ENCODE peak calls at places on chromosomes 6 and 20, in four cellular contexts. V, Q, F and M are unnamed samples.

GRCh38 chr20:19673575-19673974 is 84.5 kb upstream of the RIN2 start:
- DNase-seq in V (no peak), Q (no peak), F (no peak), M (no peak)

GRCh38 chr20:8401491-8401890 is 269.4 kb downstream of the PLCB1 start:
- DNase-seq in V (no peak), Q (no peak), F (no peak), M (peak)

GRCh38 chr6:16684896-16685554 is 76.2 kb downstream of the ATXN1 start:
- DNase-seq in V (peak), Q (no peak), F (no peak), M (peak)

GRCh38 chr6:16437095-16437494 is 198.7 kb downstream of the GMPR start:
- DNase-seq in V (no peak), Q (no peak), F (no peak), M (no peak)

GRCh38 chr6:146997062-146997461 is 207.2 kb upstream of the STXBP5 start:
- DNase-seq in V (no peak), Q (no peak), F (no peak), M (peak)

GRCh38 chr6:74715362-74716068 is 490.3 kb downstream of the COL12A1 start:
- DNase-seq in V (no peak), Q (no peak), F (no peak), M (peak)

GRCh38 chr6:38420207-38420606 is 219.5 kb downstream of the BTBD9 start:
- DNase-seq in V (no peak), Q (no peak), F (no peak), M (peak)

GRCh38 chr6:34243131-34243771 is 5.6 kb downstream of the SMIM29 start:
- DNase-seq in V (no peak), Q (no peak), F (no peak), M (peak)

GRCh38 chr20:14785065-14785743 is 447.8 kb upstream of the FLRT3 start:
- DNase-seq in V (no peak), Q (no peak), F (no peak), M (no peak)

GRCh38 chr6:13307508-13307995 is 20.8 kb downstream of the TBC1D7 start:
- DNase-seq in V (no peak), Q (no peak), F (peak), M (peak)

GRCh38 chr6:8245736-8246135 is 143.4 kb upstream of the EEF1E1 start:
- DNase-seq in V (no peak), Q (no peak), F (no peak), M (no peak)

GRCh38 chr6:48567016-48567415 is 456.0 kb upstream of the PTCHD4 start:
- DNase-seq in V (no peak), Q (no peak), F (no peak), M (no peak)

GRCh38 chr6:107977283-107977682 is 19.3 kb upstream of the SEC63 start:
- DNase-seq in V (no peak), Q (no peak), F (no peak), M (peak)

GRCh38 chr6:46129634-46130505 is at the start of gene ENPP4:
- DNase-seq in V (peak), Q (peak), F (peak), M (peak)

GRCh38 chr6:79468587-79468986 is 68.6 kb downstream of the LCA5 start:
- DNase-seq in V (no peak), Q (no peak), F (no peak), M (no peak)

GRCh38 chr6:63567966-63568365 is 4.3 kb upstream of the LOC128125822 start:
- DNase-seq in V (no peak), Q (no peak), F (no peak), M (no peak)

GRCh38 chr6:170175644-170176620 is 114.9 kb downstream of the DLL1 start:
- DNase-seq in V (no peak), Q (no peak), F (no peak), M (no peak)
- TF ChIP-seq CEBPB in V (no peak), Q (no peak), F (no peak), M (no peak)

GRCh38 chr6:163098827-163099469 is 315.6 kb upstream of the QKI start:
- DNase-seq in V (no peak), Q (no peak), F (no peak), M (no peak)
- TF ChIP-seq CHD1 in V (no peak), Q (no peak), F (no peak), M (no peak)

GRCh38 chr6:149445095-149445466 is 39.7 kb downstream of the ZC3H12D start:
- DNase-seq in V (no peak), Q (no peak), F (no peak), M (no peak)
- TF ChIP-seq CEBPB in V (no peak), Q (no peak), F (no peak), M (no peak)

GRCh38 chr20:63381781-63382431 is 20.8 kb upstream of the CHRNA4 start:
- DNase-seq in V (no peak), Q (no peak), F (peak), M (no peak)
- TF ChIP-seq CHD1 in V (no peak), Q (no peak), F (no peak), M (no peak)

GRCh38 chr6:168368971-168369370 is 49.4 kb upstream of the DACT2 start:
- DNase-seq in V (no peak), Q (no peak), F (no peak), M (no peak)

GRCh38 chr6:168371635-168371988 is 52.0 kb upstream of the DACT2 start:
- DNase-seq in V (no peak), Q (no peak), F (no peak), M (no peak)

GRCh38 chr6:168371185-168371584 is 51.6 kb upstream of the DACT2 start:
- DNase-seq in V (no peak), Q (no peak), F (no peak), M (no peak)

GRCh38 chr6:168369776-168370175 is 50.2 kb upstream of the DACT2 start:
- DNase-seq in V (no peak), Q (no peak), F (no peak), M (no peak)

GRCh38 chr6:168370310-168370991 is 50.9 kb upstream of the DACT2 start:
- DNase-seq in V (no peak), Q (peak), F (peak), M (no peak)
- TF ChIP-seq CEBPB in V (no peak), Q (no peak), F (no peak), M (no peak)

DNA sequence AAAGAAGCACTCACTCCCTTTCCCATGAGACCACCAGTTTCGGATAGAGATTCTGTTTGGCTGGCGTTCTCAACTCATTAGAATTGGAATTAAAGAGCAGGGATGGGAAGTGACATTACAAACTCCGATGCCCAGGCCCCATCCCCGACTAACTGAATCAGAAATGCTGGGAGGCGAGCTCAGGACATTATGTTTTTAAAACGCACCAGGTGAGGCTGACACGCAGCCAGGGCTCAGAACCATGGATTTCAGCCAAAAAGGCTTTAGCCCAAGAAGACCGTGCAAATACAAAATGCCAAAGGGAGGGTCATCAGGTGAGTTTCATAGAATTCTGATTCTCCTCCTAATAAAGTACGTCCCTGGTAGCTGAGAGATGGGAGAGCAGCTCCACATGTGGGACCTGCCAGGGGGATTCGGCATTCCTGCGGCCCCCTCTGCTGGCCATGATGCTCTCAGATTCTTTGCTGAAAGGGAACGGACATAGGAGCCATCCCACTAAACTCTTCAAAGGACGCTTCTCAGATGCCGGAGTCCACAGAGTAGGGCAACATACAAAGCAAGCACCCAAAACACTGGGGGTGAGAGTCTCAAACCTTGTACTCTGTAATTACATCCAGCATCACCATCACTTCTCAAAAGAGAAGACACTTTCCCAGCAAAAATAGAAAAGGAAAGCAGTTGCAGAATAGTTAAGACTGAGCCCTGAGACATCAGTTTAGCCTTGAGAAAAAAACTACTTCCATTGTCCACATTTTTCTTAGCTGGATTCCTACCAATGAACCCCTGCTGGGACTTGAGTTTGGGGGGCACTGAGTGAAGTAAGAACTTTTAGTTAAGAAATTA is 205.2 kb downstream of the BMP7 start:
- DNase-seq in V (no peak), Q (no peak), F (peak), M (no peak)
- TF ChIP-seq CHD1 in V (no peak), Q (no peak), F (no peak), M (no peak)

DNA sequence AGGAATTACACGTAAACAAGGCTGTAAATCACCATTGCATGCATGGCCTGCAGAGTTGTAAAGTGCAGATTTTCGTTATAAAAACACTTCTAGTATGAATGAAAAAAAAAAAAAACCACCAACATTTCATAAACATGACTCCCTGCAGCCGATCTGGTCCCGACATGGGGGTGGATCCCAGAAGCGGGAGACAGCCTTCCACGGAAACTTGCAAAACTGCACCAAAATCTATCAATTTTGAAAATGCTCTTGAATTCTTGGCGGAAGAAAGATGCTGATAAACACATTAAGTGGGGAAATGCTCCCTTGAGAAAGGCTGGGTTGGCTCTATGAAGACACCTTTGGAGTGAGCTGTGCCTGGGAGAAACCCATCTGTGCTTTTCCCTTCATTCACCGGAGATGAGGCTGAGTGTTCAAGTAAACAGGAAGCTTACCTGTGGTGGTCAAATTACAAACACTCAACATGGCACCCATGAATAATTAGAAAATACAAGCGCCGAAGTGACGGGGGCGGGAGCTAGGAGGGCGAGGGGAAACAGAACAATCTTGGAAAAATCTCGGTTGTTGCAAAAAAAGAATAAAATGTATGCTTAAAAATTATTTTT is 847 bp upstream of the ANKRD60 start:
- DNase-seq in V (no peak), Q (no peak), F (no peak), M (peak)
- TF ChIP-seq CEBPB in V (no peak), Q (no peak), F (no peak), M (no peak)

DNA sequence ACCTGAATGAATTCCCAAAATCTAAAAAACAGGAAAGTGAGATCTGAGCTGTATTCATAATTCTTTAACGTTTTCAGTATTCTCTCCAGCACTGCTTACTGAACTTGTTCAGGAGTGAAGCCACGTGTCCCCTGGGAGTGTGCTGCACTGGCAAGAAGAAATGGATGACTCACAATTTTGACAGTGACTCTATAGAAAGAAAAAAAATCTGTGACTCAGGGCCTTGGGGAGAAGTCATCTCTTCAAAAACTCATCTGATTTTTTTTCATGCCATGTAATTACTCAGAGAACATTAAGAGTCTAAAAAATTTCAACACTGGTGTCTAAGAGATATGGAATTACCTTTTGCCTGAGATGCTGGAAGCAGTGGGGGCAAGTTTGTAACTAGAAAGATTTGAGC is 39.7 kb downstream of the ANKEF1 start:
- DNase-seq in V (no peak), Q (no peak), F (no peak), M (peak)
- TF ChIP-seq CHD1 in V (no peak), Q (no peak), F (no peak), M (no peak)

GRCh38 chr6:124772733-124773319 is 189.4 kb upstream of the RNF217 start:
- DNase-seq in V (no peak), Q (no peak), F (no peak), M (no peak)
- TF ChIP-seq CEBPB in V (no peak), Q (no peak), F (no peak), M (no peak)

GRCh38 chr20:24765316-24766142 is 183.5 kb upstream of the CST7 start:
- DNase-seq in V (no peak), Q (no peak), F (no peak), M (no peak)
- TF ChIP-seq CHD1 in V (no peak), Q (no peak), F (no peak), M (no peak)